ENCODE peak calls at places on chromosomes 7 and 10, in six cellular contexts. One of them, this sample, is unnamed.

GRCh38 chr7:77217474-77218185 is 18.0 kb upstream of the FGL2 start:
- DNase-seq in breast epithelium: no peak
- DNase-seq in stimulated activated CD8-positive, alpha-beta memory T cell treated with anti-CD3 and anti-CD28 coated beads, Interleukin-2, amount 100 ng/mL, for 1 hour: no peak
- DNase-seq in activated T-helper 2 cell treated with anti-CD3 and anti-CD28 coated beads, Interferon-gamma antibody, Interleukin-2, Interleukin-4, amounts not matched to agents 10 μg/mL and 5 μg/mL and 100 μg/mL, durations not matched to agents 14 hours and 24 hours and 36 hours: no peak
- DNase-seq in smooth muscle cell of the brain vasculature: no peak
- DNase-seq in SJSA1: no peak
- DNase-seq in this sample: no peak

GRCh38 chr7:107079212-107079940 is 34.9 kb downstream of the PRKAR2B start:
- DNase-seq in breast epithelium: no peak
- DNase-seq in stimulated activated CD8-positive, alpha-beta memory T cell treated with anti-CD3 and anti-CD28 coated beads, Interleukin-2, amount 100 ng/mL, for 1 hour: no peak
- DNase-seq in activated T-helper 2 cell treated with anti-CD3 and anti-CD28 coated beads, Interferon-gamma antibody, Interleukin-2, Interleukin-4, amounts not matched to agents 10 μg/mL and 5 μg/mL and 100 μg/mL, durations not matched to agents 14 hours and 24 hours and 36 hours: no peak
- DNase-seq in smooth muscle cell of the brain vasculature: no peak
- DNase-seq in SJSA1: no peak
- DNase-seq in this sample: no peak

GRCh38 chr7:20348408-20348807 is 17.7 kb downstream of the ITGB8 start:
- DNase-seq in breast epithelium: no peak
- DNase-seq in stimulated activated CD8-positive, alpha-beta memory T cell treated with anti-CD3 and anti-CD28 coated beads, Interleukin-2, amount 100 ng/mL, for 1 hour: no peak
- DNase-seq in activated T-helper 2 cell treated with anti-CD3 and anti-CD28 coated beads, Interferon-gamma antibody, Interleukin-2, Interleukin-4, amounts not matched to agents 10 μg/mL and 5 μg/mL and 100 μg/mL, durations not matched to agents 14 hours and 24 hours and 36 hours: no peak
- DNase-seq in smooth muscle cell of the brain vasculature: no peak
- DNase-seq in SJSA1: no peak
- DNase-seq in this sample: no peak

GRCh38 chr10:52779541-52780390 is 7.2 kb upstream of the MBL2 start:
- DNase-seq in breast epithelium: no peak
- DNase-seq in stimulated activated CD8-positive, alpha-beta memory T cell treated with anti-CD3 and anti-CD28 coated beads, Interleukin-2, amount 100 ng/mL, for 1 hour: no peak
- DNase-seq in activated T-helper 2 cell treated with anti-CD3 and anti-CD28 coated beads, Interferon-gamma antibody, Interleukin-2, Interleukin-4, amounts not matched to agents 10 μg/mL and 5 μg/mL and 100 μg/mL, durations not matched to agents 14 hours and 24 hours and 36 hours: peak
- DNase-seq in smooth muscle cell of the brain vasculature: peak
- DNase-seq in SJSA1: peak
- DNase-seq in this sample: peak

GRCh38 chr7:99339595-99339994 is 13.9 kb downstream of the ARPC1A start:
- DNase-seq in breast epithelium: no peak
- DNase-seq in stimulated activated CD8-positive, alpha-beta memory T cell treated with anti-CD3 and anti-CD28 coated beads, Interleukin-2, amount 100 ng/mL, for 1 hour: no peak
- DNase-seq in activated T-helper 2 cell treated with anti-CD3 and anti-CD28 coated beads, Interferon-gamma antibody, Interleukin-2, Interleukin-4, amounts not matched to agents 10 μg/mL and 5 μg/mL and 100 μg/mL, durations not matched to agents 14 hours and 24 hours and 36 hours: no peak
- DNase-seq in smooth muscle cell of the brain vasculature: no peak
- DNase-seq in SJSA1: no peak
- DNase-seq in this sample: no peak

GRCh38 chr10:129741978-129742741 is 221.9 kb downstream of the EBF3 start:
- DNase-seq in breast epithelium: no peak
- DNase-seq in stimulated activated CD8-positive, alpha-beta memory T cell treated with anti-CD3 and anti-CD28 coated beads, Interleukin-2, amount 100 ng/mL, for 1 hour: no peak
- DNase-seq in activated T-helper 2 cell treated with anti-CD3 and anti-CD28 coated beads, Interferon-gamma antibody, Interleukin-2, Interleukin-4, amounts not matched to agents 10 μg/mL and 5 μg/mL and 100 μg/mL, durations not matched to agents 14 hours and 24 hours and 36 hours: no peak
- DNase-seq in smooth muscle cell of the brain vasculature: no peak
- DNase-seq in SJSA1: no peak
- DNase-seq in this sample: no peak

GRCh38 chr10:85791846-85792532 is 574.6 kb downstream of the GRID1 start:
- DNase-seq in breast epithelium: no peak
- DNase-seq in stimulated activated CD8-positive, alpha-beta memory T cell treated with anti-CD3 and anti-CD28 coated beads, Interleukin-2, amount 100 ng/mL, for 1 hour: no peak
- DNase-seq in activated T-helper 2 cell treated with anti-CD3 and anti-CD28 coated beads, Interferon-gamma antibody, Interleukin-2, Interleukin-4, amounts not matched to agents 10 μg/mL and 5 μg/mL and 100 μg/mL, durations not matched to agents 14 hours and 24 hours and 36 hours: no peak
- DNase-seq in smooth muscle cell of the brain vasculature: no peak
- DNase-seq in SJSA1: no peak
- DNase-seq in this sample: no peak

GRCh38 chr10:69045441-69046300 is 42.2 kb upstream of the SRGN start:
- DNase-seq in breast epithelium: no peak
- DNase-seq in stimulated activated CD8-positive, alpha-beta memory T cell treated with anti-CD3 and anti-CD28 coated beads, Interleukin-2, amount 100 ng/mL, for 1 hour: no peak
- DNase-seq in activated T-helper 2 cell treated with anti-CD3 and anti-CD28 coated beads, Interferon-gamma antibody, Interleukin-2, Interleukin-4, amounts not matched to agents 10 μg/mL and 5 μg/mL and 100 μg/mL, durations not matched to agents 14 hours and 24 hours and 36 hours: peak
- DNase-seq in smooth muscle cell of the brain vasculature: no peak
- DNase-seq in SJSA1: no peak
- DNase-seq in this sample: peak